ENCODE peak calls at places on chromosome 15, in nine cellular contexts. One of them, this sample, is unnamed.

GRCh38 chr15:57506422-57506821 is 85.3 kb upstream of the MYZAP start:
- DNase-seq in progenitor cell of endocrine pancreas: no peak
- DNase-seq in mesendoderm: peak; percentile 75
- DNase-seq in coronary artery: no peak
- DNase-seq in NCI-H1930: no peak
- DNase-seq in Panc1: no peak
- DNase-seq in upper lobe of right lung: no peak
- DNase-seq in cardiac fibroblast: no peak
- DNase-seq in left cardiac atrium: no peak
- DNase-seq in this sample: no peak

GRCh38 chr15:38690737-38691332 is 126.2 kb upstream of the RASGRP1 start:
- DNase-seq in progenitor cell of endocrine pancreas: peak; percentile 63
- DNase-seq in mesendoderm: peak; percentile 84
- DNase-seq in coronary artery: no peak
- DNase-seq in NCI-H1930: peak; percentile 13
- DNase-seq in Panc1: no peak
- DNase-seq in upper lobe of right lung: no peak
- DNase-seq in cardiac fibroblast: peak; percentile 80
- DNase-seq in left cardiac atrium: peak; percentile 53
- DNase-seq in this sample: peak; percentile 50

GRCh38 chr15:70559223-70559823 is 204.0 kb downstream of the UACA start:
- DNase-seq in progenitor cell of endocrine pancreas: no peak
- DNase-seq in mesendoderm: no peak
- DNase-seq in coronary artery: peak; percentile 67
- DNase-seq in NCI-H1930: no peak
- DNase-seq in Panc1: no peak
- DNase-seq in upper lobe of right lung: no peak
- DNase-seq in cardiac fibroblast: peak; percentile 61
- DNase-seq in left cardiac atrium: peak; percentile 57
- DNase-seq in this sample: no peak

GRCh38 chr15:35958021-35958420 is 412.1 kb upstream of the DPH6 start:
- DNase-seq in progenitor cell of endocrine pancreas: no peak
- DNase-seq in mesendoderm: no peak
- DNase-seq in coronary artery: no peak
- DNase-seq in NCI-H1930: no peak
- DNase-seq in Panc1: no peak
- DNase-seq in upper lobe of right lung: no peak
- DNase-seq in cardiac fibroblast: peak; percentile 26
- DNase-seq in left cardiac atrium: no peak
- DNase-seq in this sample: no peak

GRCh38 chr15:74297867-74298266 is 61.7 kb downstream of the CCDC33 start:
- DNase-seq in progenitor cell of endocrine pancreas: no peak
- DNase-seq in mesendoderm: no peak
- DNase-seq in coronary artery: no peak
- DNase-seq in NCI-H1930: no peak
- DNase-seq in Panc1: no peak
- DNase-seq in upper lobe of right lung: no peak
- DNase-seq in cardiac fibroblast: no peak
- DNase-seq in left cardiac atrium: no peak
- DNase-seq in this sample: no peak

GRCh38 chr15:29045717-29046116 is 159.9 kb downstream of the APBA2 start:
- DNase-seq in progenitor cell of endocrine pancreas: no peak
- DNase-seq in mesendoderm: no peak
- DNase-seq in coronary artery: no peak
- DNase-seq in NCI-H1930: no peak
- DNase-seq in Panc1: no peak
- DNase-seq in upper lobe of right lung: no peak
- DNase-seq in cardiac fibroblast: no peak
- DNase-seq in left cardiac atrium: no peak
- DNase-seq in this sample: no peak

GRCh38 chr15:101115887-101116680 is 135.8 kb downstream of the CHSY1 start:
- DNase-seq in progenitor cell of endocrine pancreas: no peak
- DNase-seq in mesendoderm: no peak
- DNase-seq in coronary artery: no peak
- DNase-seq in NCI-H1930: no peak
- DNase-seq in Panc1: no peak
- DNase-seq in upper lobe of right lung: peak; percentile 86
- DNase-seq in cardiac fibroblast: peak; percentile 83
- DNase-seq in left cardiac atrium: peak; percentile 62
- DNase-seq in this sample: no peak

GRCh38 chr15:67820992-67821783 is 4.1 kb upstream of the SKOR1 start:
- DNase-seq in progenitor cell of endocrine pancreas: peak; percentile 75
- DNase-seq in mesendoderm: peak; percentile 53
- DNase-seq in coronary artery: no peak
- DNase-seq in NCI-H1930: no peak
- DNase-seq in Panc1: no peak
- DNase-seq in upper lobe of right lung: peak; percentile 76
- DNase-seq in cardiac fibroblast: peak; percentile 66
- DNase-seq in left cardiac atrium: peak; percentile 69
- DNase-seq in this sample: no peak

GRCh38 chr15:92797168-92798052 is 102.7 kb upstream of the CHD2 start:
- DNase-seq in progenitor cell of endocrine pancreas: no peak
- DNase-seq in mesendoderm: peak; percentile 76
- DNase-seq in coronary artery: no peak
- DNase-seq in NCI-H1930: no peak
- DNase-seq in Panc1: no peak
- DNase-seq in upper lobe of right lung: no peak
- DNase-seq in cardiac fibroblast: peak; percentile 86
- DNase-seq in left cardiac atrium: no peak
- DNase-seq in this sample: peak; percentile 87

GRCh38 chr15:65033659-65034269 is 4.3 kb upstream of the MTFMT start:
- DNase-seq in progenitor cell of endocrine pancreas: no peak
- DNase-seq in mesendoderm: peak; percentile 59
- DNase-seq in coronary artery: no peak
- DNase-seq in NCI-H1930: no peak
- DNase-seq in Panc1: no peak
- DNase-seq in upper lobe of right lung: no peak
- DNase-seq in cardiac fibroblast: peak; percentile 68
- DNase-seq in left cardiac atrium: no peak
- DNase-seq in this sample: no peak

GRCh38 chr15:66647358-66647757 is 54.7 kb upstream of the SMAD6 start:
- DNase-seq in progenitor cell of endocrine pancreas: no peak
- DNase-seq in mesendoderm: no peak
- DNase-seq in coronary artery: no peak
- DNase-seq in NCI-H1930: no peak
- DNase-seq in Panc1: no peak
- DNase-seq in upper lobe of right lung: no peak
- DNase-seq in cardiac fibroblast: peak; percentile 66
- DNase-seq in left cardiac atrium: peak; percentile 80
- DNase-seq in this sample: no peak

GRCh38 chr15:72319985-72320671 is at the start of gene CELF6:
- DNase-seq in progenitor cell of endocrine pancreas: peak; percentile 88
- DNase-seq in mesendoderm: peak; percentile 95
- DNase-seq in coronary artery: peak; percentile 83
- DNase-seq in NCI-H1930: peak; percentile 87
- DNase-seq in Panc1: no peak
- DNase-seq in upper lobe of right lung: peak; percentile 91
- DNase-seq in cardiac fibroblast: peak; percentile 85
- DNase-seq in left cardiac atrium: peak; percentile 86
- DNase-seq in this sample: peak; percentile 65

GRCh38 chr15:65580287-65580686 is 30.6 kb downstream of the INTS14 start:
- DNase-seq in progenitor cell of endocrine pancreas: no peak
- DNase-seq in mesendoderm: peak; percentile 26
- DNase-seq in coronary artery: no peak
- DNase-seq in NCI-H1930: no peak
- DNase-seq in Panc1: peak; percentile 13
- DNase-seq in upper lobe of right lung: no peak
- DNase-seq in cardiac fibroblast: peak; percentile 29
- DNase-seq in left cardiac atrium: no peak
- DNase-seq in this sample: no peak

GRCh38 chr15:28107111-28107893 is 8.2 kb upstream of the OCA2 start:
- DNase-seq in progenitor cell of endocrine pancreas: peak; percentile 29
- DNase-seq in mesendoderm: peak; percentile 44
- DNase-seq in coronary artery: peak; percentile 74
- DNase-seq in NCI-H1930: no peak
- DNase-seq in Panc1: no peak
- DNase-seq in upper lobe of right lung: peak; percentile 68
- DNase-seq in cardiac fibroblast: peak; percentile 37
- DNase-seq in left cardiac atrium: no peak
- DNase-seq in this sample: no peak

GRCh38 chr15:40339621-40339945 is 1.2 kb downstream of the CCDC9B start:
- DNase-seq in progenitor cell of endocrine pancreas: no peak
- DNase-seq in mesendoderm: no peak
- DNase-seq in coronary artery: no peak
- DNase-seq in NCI-H1930: no peak
- DNase-seq in Panc1: no peak
- DNase-seq in upper lobe of right lung: no peak
- DNase-seq in cardiac fibroblast: no peak
- DNase-seq in left cardiac atrium: no peak
- DNase-seq in this sample: no peak

GRCh38 chr15:92541197-92542190 is 114.1 kb downstream of the FAM174B start:
- DNase-seq in progenitor cell of endocrine pancreas: no peak
- DNase-seq in mesendoderm: no peak
- DNase-seq in coronary artery: no peak
- DNase-seq in NCI-H1930: no peak
- DNase-seq in Panc1: no peak
- DNase-seq in upper lobe of right lung: no peak
- DNase-seq in cardiac fibroblast: no peak
- DNase-seq in left cardiac atrium: peak; percentile 48
- DNase-seq in this sample: no peak

GRCh38 chr15:99110581-99111320 is 5.9 kb downstream of the SYNM start:
- DNase-seq in progenitor cell of endocrine pancreas: no peak
- DNase-seq in mesendoderm: no peak
- DNase-seq in coronary artery: no peak
- DNase-seq in NCI-H1930: no peak
- DNase-seq in Panc1: no peak
- DNase-seq in upper lobe of right lung: no peak
- DNase-seq in cardiac fibroblast: no peak
- DNase-seq in left cardiac atrium: no peak
- DNase-seq in this sample: no peak

GRCh38 chr15:45611305-45611704 is 23.5 kb upstream of the SQOR start:
- DNase-seq in progenitor cell of endocrine pancreas: no peak
- DNase-seq in mesendoderm: no peak
- DNase-seq in coronary artery: no peak
- DNase-seq in NCI-H1930: no peak
- DNase-seq in Panc1: no peak
- DNase-seq in upper lobe of right lung: no peak
- DNase-seq in cardiac fibroblast: peak; percentile 36
- DNase-seq in left cardiac atrium: no peak
- DNase-seq in this sample: no peak

GRCh38 chr15:99613887-99614642 is 48.3 kb downstream of the MEF2A start:
- DNase-seq in progenitor cell of endocrine pancreas: no peak
- DNase-seq in mesendoderm: no peak
- DNase-seq in coronary artery: no peak
- DNase-seq in NCI-H1930: no peak
- DNase-seq in Panc1: no peak
- DNase-seq in upper lobe of right lung: peak; percentile 70
- DNase-seq in cardiac fibroblast: peak; percentile 70
- DNase-seq in left cardiac atrium: no peak
- DNase-seq in this sample: no peak

GRCh38 chr15:68699124-68699880 is 120.5 kb downstream of the CORO2B start:
- DNase-seq in progenitor cell of endocrine pancreas: no peak
- DNase-seq in mesendoderm: no peak
- DNase-seq in coronary artery: no peak
- DNase-seq in NCI-H1930: no peak
- DNase-seq in Panc1: no peak
- DNase-seq in upper lobe of right lung: no peak
- DNase-seq in cardiac fibroblast: no peak
- DNase-seq in left cardiac atrium: no peak
- DNase-seq in this sample: no peak

GRCh38 chr15:75346796-75347221 is at the start of gene NEIL1:
- DNase-seq in progenitor cell of endocrine pancreas: no peak
- DNase-seq in mesendoderm: peak; percentile 39
- DNase-seq in coronary artery: no peak
- DNase-seq in NCI-H1930: no peak
- DNase-seq in Panc1: no peak
- DNase-seq in upper lobe of right lung: peak; percentile 74
- DNase-seq in cardiac fibroblast: peak; percentile 14
- DNase-seq in left cardiac atrium: no peak
- DNase-seq in this sample: no peak

GRCh38 chr15:42046597-42046996 is 25.8 kb upstream of the PLA2G4E start:
- DNase-seq in progenitor cell of endocrine pancreas: no peak
- DNase-seq in mesendoderm: no peak
- DNase-seq in coronary artery: peak; percentile 8
- DNase-seq in NCI-H1930: no peak
- DNase-seq in Panc1: no peak
- DNase-seq in upper lobe of right lung: no peak
- DNase-seq in cardiac fibroblast: no peak
- DNase-seq in left cardiac atrium: no peak
- DNase-seq in this sample: no peak

This sample was measured in NCI-H187 treated with DMSO at 0.1 percent for 48 hours.